ENCODE peak calls at places on chromosomes 2 and 18, in four cellular contexts. E is left lung, I is dorsolateral prefrontal cortex, T is kidney epithelial cell. V is an unnamed sample.

GRCh38 chr2:64338910-64339500 is 115.0 kb upstream of the LGALSL start:
- DNase-seq in T (no peak), I (no peak), E (no peak), V (peak; percentile 24)

GRCh38 chr2:205892141-205893064 is 193.6 kb downstream of the INO80D start:
- DNase-seq in E (peak; percentile 53), T (no peak), I (no peak), V (peak; percentile 88)

GRCh38 chr2:39523308-39524044 is 86.4 kb upstream of the MAP4K3 start:
- DNase-seq in I (no peak), E (no peak), T (peak; percentile 81), V (peak; percentile 83)

GRCh38 chr2:1803217-1804115 is 59.2 kb upstream of the PXDN start:
- DNase-seq in T (no peak), I (no peak), E (no peak), V (no peak)

GRCh38 chr2:28137221-28137620 is 246.7 kb downstream of the BABAM2 start:
- DNase-seq in I (no peak), T (no peak), E (no peak), V (peak; percentile 82)

GRCh38 chr18:63850010-63850409 is 37.5 kb upstream of the SERPINB2 start:
- DNase-seq in I (no peak), E (no peak), T (no peak), V (no peak)

GRCh38 chr2:27133195-27133875 is 1.1 kb downstream of the PREB start:
- DNase-seq in E (no peak), T (no peak), I (peak; percentile 29), V (no peak)

GRCh38 chr2:27347641-27348040 is 8.9 kb downstream of the GTF3C2 start:
- DNase-seq in E (no peak), T (no peak), I (no peak), V (no peak)

GRCh38 chr2:97900806-97901205 is 94.9 kb downstream of the TMEM131 start:
- DNase-seq in T (no peak), E (no peak), I (no peak), V (no peak)

GRCh38 chr2:241810304-241811208 is 1.6 kb downstream of the NEU4 start:
- DNase-seq in T (no peak), I (no peak), E (no peak), V (no peak)

GRCh38 chr2:217622205-217622621 is 380.6 kb downstream of the TNS1 start:
- DNase-seq in I (no peak), T (peak; percentile 41), E (no peak), V (peak; percentile 4)

GRCh38 chr2:228318218-228318617 is 136.7 kb upstream of the SPHKAP start:
- DNase-seq in E (no peak), T (no peak), I (peak; percentile 30), V (no peak)

GRCh38 chr2:132439703-132440398 is 23.2 kb downstream of the GPR39 start:
- DNase-seq in E (no peak), T (no peak), I (no peak), V (peak; percentile 69)

GRCh38 chr2:239236808-239237205 is 164.0 kb downstream of the HDAC4 start:
- DNase-seq in I (no peak), T (no peak), E (no peak), V (no peak)

GRCh38 chr2:12848176-12848575 is 131.4 kb downstream of the TRIB2 start:
- DNase-seq in E (no peak), T (no peak), I (no peak), V (no peak)

GRCh38 chr18:58119819-58120218 is 75.8 kb downstream of the NEDD4L start:
- DNase-seq in E (no peak), T (no peak), I (no peak), V (no peak)

GRCh38 chr2:120205901-120206581 is 17.2 kb downstream of the TMEM185B start:
- DNase-seq in I (no peak), E (no peak), T (no peak), V (no peak)

GRCh38 chr2:24793752-24794477 is 690 bp downstream of the CENPO start:
- DNase-seq in I (no peak), E (no peak), T (peak; percentile 2), V (no peak)

GRCh38 chr2:13681936-13682335 is 950.6 kb upstream of the LRATD1 start:
- DNase-seq in E (no peak), T (no peak), I (no peak), V (no peak)

GRCh38 chr18:67211646-67212045 is 304.9 kb downstream of the DSEL start:
- DNase-seq in T (no peak), E (no peak), I (no peak), V (no peak)

GRCh38 chr2:174699993-174700766 is 64.1 kb downstream of the CHRNA1 start:
- DNase-seq in E (no peak), T (no peak), I (no peak), V (peak; percentile 43)

GRCh38 chr2:71498261-71498701 is 44.9 kb downstream of the DYSF start:
- DNase-seq in I (no peak), T (peak; percentile 97), E (no peak), V (peak; percentile 86)

GRCh38 chr2:102872388-102872787 is 110.6 kb downstream of the TMEM182 start:
- DNase-seq in T (no peak), E (no peak), I (no peak), V (no peak)

GRCh38 chr2:237053066-237053465 is 32.6 kb upstream of the COPS8 start:
- DNase-seq in E (no peak), T (no peak), I (no peak), V (no peak)

GRCh38 chr18:12238861-12239260 is 15.3 kb upstream of the CIDEA start:
- DNase-seq in T (no peak), I (no peak), E (no peak), V (no peak)

GRCh38 chr18:59383831-59384230 is 24.8 kb upstream of the LMAN1 start:
- DNase-seq in I (no peak), E (no peak), T (no peak), V (no peak)

GRCh38 chr18:7803956-7804469 is 236.9 kb downstream of the PTPRM start:
- DNase-seq in T (peak; percentile 2), I (no peak), E (no peak), V (no peak)

GRCh38 chr2:58620127-58620526 is 379.0 kb upstream of the FANCL start:
- DNase-seq in I (no peak), E (no peak), T (no peak), V (no peak)

GRCh38 chr2:138059967-138060635 is 95.8 kb downstream of the HNMT start:
- DNase-seq in I (no peak), T (peak; percentile 25), E (peak; percentile 34), V (peak; percentile 60)

GRCh38 chr2:103875111-103875510 is 978.8 kb upstream of the POU3F3 start:
- DNase-seq in E (no peak), T (no peak), I (no peak), V (no peak)

GRCh38 chr2:187397870-187398269 is 50.2 kb downstream of the CALCRL start:
- DNase-seq in T (no peak), E (no peak), I (no peak), V (no peak)

GRCh38 chr2:165522746-165523145 is 53.2 kb downstream of the CSRNP3 start:
- DNase-seq in I (no peak), T (no peak), E (no peak), V (no peak)

GRCh38 chr2:128321421-128321775 is 2.7 kb upstream of the HS6ST1 start:
- DNase-seq in I (no peak), T (no peak), E (no peak), V (no peak)

GRCh38 chr2:72289283-72289682 is 141.6 kb upstream of the CYP26B1 start:
- DNase-seq in I (no peak), T (no peak), E (no peak), V (no peak)

GRCh38 chr18:37476182-37476581 is 89.4 kb downstream of the CELF4 start:
- DNase-seq in E (no peak), I (no peak), T (no peak), V (no peak)
- TF ChIP-seq CTCF in E (peak; percentile 30), I (peak; percentile 52), T (peak; percentile 47), V (peak; percentile 23)

DNA sequence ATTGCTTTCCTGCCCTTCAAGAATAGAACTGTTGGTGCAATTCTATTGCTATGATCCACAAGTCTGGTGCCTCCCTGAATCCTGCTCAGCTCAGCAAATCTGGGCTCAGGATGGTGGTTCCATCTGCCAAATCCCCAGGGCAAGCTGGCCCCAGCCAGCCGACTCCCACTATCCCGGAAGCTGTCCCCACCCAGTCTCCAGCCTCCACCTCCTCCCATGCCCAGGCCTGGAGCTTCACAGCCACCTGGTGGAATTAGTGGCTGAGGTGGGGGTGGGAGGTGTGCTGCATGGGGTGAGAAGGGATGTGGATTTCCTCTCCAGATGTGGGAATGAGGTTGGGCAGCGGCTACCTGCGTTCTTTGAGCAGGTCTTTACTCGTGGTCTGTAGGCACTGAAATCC is 119.3 kb upstream of the SMAD2 start:
- DNase-seq in I (no peak), E (no peak), T (no peak), V (no peak)
- H3K4me3 ChIP-seq in I (no peak overlapping the region), E (no peak overlapping the region), T (no peak overlapping the region), V (no peak overlapping the region)

DNA sequence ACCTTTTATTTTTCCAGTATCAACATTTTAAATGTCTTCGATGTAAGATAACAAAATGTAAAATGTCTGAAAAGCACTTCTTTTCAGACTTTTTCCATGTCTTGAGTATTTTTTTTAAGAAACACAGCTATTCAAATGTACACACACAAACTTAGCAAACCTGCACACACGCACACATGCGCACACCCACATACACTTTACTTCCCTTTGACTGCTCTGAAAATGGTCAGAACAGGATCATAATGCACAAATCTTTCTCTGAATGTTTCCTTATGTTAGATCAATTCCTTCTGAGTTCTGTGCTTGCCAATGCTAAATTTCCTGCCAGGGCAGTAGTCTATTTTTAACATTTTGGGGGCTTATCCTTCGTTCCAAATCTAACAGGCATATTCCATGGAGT is 136.3 kb downstream of the ZEB2 start:
- DNase-seq in E (no peak), I (no peak), T (no peak), V (no peak)
- TF ChIP-seq CTCF in E (no peak), I (no peak), T (no peak), V (no peak)

GRCh38 chr2:197437380-197437779 is 2.6 kb upstream of the SF3B1 start:
- DNase-seq in E (no peak), T (no peak), I (no peak), V (no peak)
- H3K4me3 ChIP-seq in E (no peak overlapping the region), T (no peak overlapping the region), I (no peak overlapping the region), V (no peak overlapping the region)

GRCh38 chr18:54679318-54680149 is 88.5 kb downstream of the DYNAP start:
- DNase-seq in I (no peak), T (peak; percentile 43), E (no peak), V (peak; percentile 72)
- TF ChIP-seq CTCF in I (peak; percentile 60), T (peak; percentile 46), E (no peak), V (peak; percentile 55)

DNA sequence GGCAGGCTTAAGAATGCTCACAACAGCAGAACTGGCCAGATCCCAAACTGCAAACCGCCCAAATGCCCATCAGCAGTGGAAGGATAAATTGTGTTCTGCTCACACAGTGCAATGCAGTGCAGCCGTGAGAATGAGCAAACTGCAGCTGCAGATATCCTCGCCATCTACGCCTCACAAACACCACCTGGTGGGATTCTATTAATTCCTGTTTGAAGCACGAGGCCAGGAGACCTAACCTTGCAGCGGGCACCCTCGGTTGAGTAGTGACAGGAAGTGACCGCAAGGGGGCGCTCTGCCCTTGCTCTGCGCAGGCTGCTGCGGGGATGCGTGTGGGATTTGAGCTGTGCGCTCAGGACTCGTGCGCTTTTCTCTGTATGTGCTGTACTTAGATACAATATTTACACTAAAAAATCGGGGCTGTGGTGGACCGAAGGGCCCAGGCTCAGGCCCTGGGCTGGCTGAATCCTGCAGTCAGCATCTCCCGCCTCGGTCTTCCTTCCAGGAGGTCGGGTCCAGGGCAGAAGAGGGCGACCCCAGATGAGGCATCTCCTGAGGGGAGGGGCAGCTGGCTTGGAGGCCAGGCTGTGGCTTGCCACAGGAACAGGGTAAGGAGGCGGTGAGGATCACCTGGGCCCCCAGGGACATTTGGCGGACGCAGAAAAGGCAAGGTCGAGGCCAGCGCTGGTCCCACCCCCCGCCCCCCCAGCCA is 19.8 kb upstream of the PDIA6 start:
- DNase-seq in T (peak; percentile 29), I (peak; percentile 86), E (peak; percentile 80), V (peak; percentile 52)
- H3K4me3 ChIP-seq in T (no peak overlapping the region), I (peak overlapping the region; percentile 31), E (no peak overlapping the region), V (no peak overlapping the region)

V was measured in astrocyte of the cerebellum.